ENCODE peak calls at places on chromosomes 2 and 18, in six cellular contexts. O is neural progenitor cell, E is endodermal cell, F is IMR-90, M is fibroblast of lung, V is H9. A is an unnamed sample. For H3K27me3, the result is how much of the 10 kb centered on the place peaks cover.

GRCh38 chr2:136101042-136101441 is 16.9 kb downstream of the CXCR4 start:
- DNase-seq in O (no peak), E (no peak), F (no peak), M (no peak), V (no peak), A (no peak)

GRCh38 chr2:9812945-9813311 is 30.3 kb upstream of the TAF1B start:
- DNase-seq in O (no peak), E (no peak), F (no peak), M (no peak), V (no peak), A (no peak)

GRCh38 chr2:112181571-112182290 is 43.5 kb downstream of the FBLN7 start:
- DNase-seq in O (no peak), E (peak), F (no peak), M (no peak), V (peak), A (no peak)

GRCh38 chr2:98637401-98638144 is 29.2 kb downstream of the UNC50 start:
- DNase-seq in O (no peak), E (no peak), F (no peak), M (no peak), V (no peak), A (no peak)

GRCh38 chr2:170495896-170496295 is 219.2 kb upstream of the SP5 start:
- DNase-seq in O (no peak), E (no peak), F (no peak), M (no peak), V (no peak), A (no peak)

GRCh38 chr2:85577386-85578242 is at the start of gene VAMP8:
- DNase-seq in O (peak), E (peak), F (no peak), M (no peak), V (peak), A (peak)

GRCh38 chr2:47321411-47322031 is 81.4 kb upstream of the MSH2 start:
- DNase-seq in O (no peak), E (no peak), F (peak), M (peak), V (no peak), A (peak)

GRCh38 chr2:86622409-86622877 is 1.2 kb downstream of the RNF103 start:
- DNase-seq in O (peak), E (peak), F (peak), M (peak), V (no peak), A (peak)

GRCh38 chr2:229273384-229274338 is 2.6 kb upstream of the PID1 start:
- DNase-seq in O (peak), E (peak), F (peak), M (peak), V (peak), A (peak)

GRCh38 chr2:165877565-165878550 is 75.7 kb downstream of the TTC21B start:
- DNase-seq in O (no peak), E (no peak), F (peak), M (peak), V (no peak), A (peak)

GRCh38 chr2:110121592-110121991 is 6.0 kb upstream of the MALL start:
- DNase-seq in O (no peak), E (no peak), F (no peak), M (no peak), V (no peak), A (no peak)

GRCh38 chr18:57441395-57441794 is 6.2 kb downstream of the ONECUT2 start:
- DNase-seq in O (peak), E (peak), F (peak), M (peak), V (peak), A (no peak)

GRCh38 chr2:126527836-126528490 is 128.0 kb upstream of the GYPC start:
- DNase-seq in O (peak), E (peak), F (peak), M (peak), V (peak), A (peak)

GRCh38 chr2:96240341-96241038 is 25.3 kb downstream of the TMEM127 start:
- DNase-seq in O (no peak), E (no peak), F (no peak), M (no peak), V (no peak), A (no peak)

GRCh38 chr2:111168528-111168929 is 47.8 kb downstream of the BCL2L11 start:
- DNase-seq in O (no peak), E (no peak), F (peak), M (peak), V (no peak), A (no peak)

GRCh38 chr2:46299365-46300263 is 2.4 kb downstream of the EPAS1 start:
- DNase-seq in O (peak), E (peak), F (peak), M (peak), V (peak), A (no peak)

DNA sequence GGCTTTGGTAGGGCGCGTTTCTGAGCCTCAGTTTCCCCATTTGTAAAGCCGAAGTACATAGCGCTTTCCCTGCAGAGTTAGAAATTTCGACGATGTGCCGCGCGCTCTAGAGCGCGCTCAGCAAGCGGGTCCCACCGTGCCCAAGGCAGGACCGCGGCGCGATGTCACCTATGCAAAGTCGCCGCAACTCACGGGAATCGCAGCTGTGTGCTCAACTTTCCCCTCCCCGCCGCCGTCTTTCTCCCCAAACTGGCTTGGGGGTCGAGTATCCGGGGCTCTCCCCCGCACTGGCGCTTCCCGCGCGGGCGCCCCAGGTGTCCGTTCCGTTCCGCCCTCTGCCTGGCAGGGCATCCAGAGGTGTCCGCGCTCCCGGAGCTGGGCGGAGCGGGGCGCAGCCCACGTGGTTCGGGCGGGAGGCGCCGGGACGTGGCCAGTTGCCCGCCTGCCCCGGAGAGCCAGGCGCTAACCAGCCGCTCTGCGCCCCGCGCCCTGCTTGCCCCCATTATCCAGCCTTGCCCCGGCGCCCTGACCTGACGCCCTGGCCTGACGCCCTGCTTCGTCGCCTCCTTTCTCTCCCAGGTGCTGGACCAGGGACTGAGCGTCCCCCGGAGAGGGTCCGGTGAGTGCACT is at the start of gene MLPH:
- DNase-seq in O (peak), E (peak), F (peak), M (peak), V (no peak), A (no peak)
- H3K27me3 ChIP-seq in O (half or more), E (half or more), F (under half), M (under half), V (under half), A (under half)

GRCh38 chr2:237686659-237687136 is 59.3 kb downstream of the LRRFIP1 start:
- DNase-seq in O (no peak), E (no peak), F (peak), M (peak), V (peak), A (no peak)

GRCh38 chr2:237682901-237683670 is 55.7 kb downstream of the LRRFIP1 start:
- DNase-seq in O (no peak), E (peak), F (no peak), M (no peak), V (no peak), A (no peak)

GRCh38 chr2:237687666-237688065 is 60.3 kb downstream of the LRRFIP1 start:
- DNase-seq in O (no peak), E (peak), F (peak), M (peak), V (no peak), A (no peak)

GRCh38 chr2:237688081-237688480 is 60.7 kb downstream of the LRRFIP1 start:
- DNase-seq in O (no peak), E (peak), F (no peak), M (no peak), V (no peak), A (no peak)

GRCh38 chr2:237685408-237685807 is 58.0 kb downstream of the LRRFIP1 start:
- DNase-seq in O (peak), E (peak), F (no peak), M (no peak), V (peak), A (no peak)
- H3K9ac ChIP-seq in O (no peak), E (no peak), F (no peak), M (no peak), V (no peak), A (no peak)

DNA sequence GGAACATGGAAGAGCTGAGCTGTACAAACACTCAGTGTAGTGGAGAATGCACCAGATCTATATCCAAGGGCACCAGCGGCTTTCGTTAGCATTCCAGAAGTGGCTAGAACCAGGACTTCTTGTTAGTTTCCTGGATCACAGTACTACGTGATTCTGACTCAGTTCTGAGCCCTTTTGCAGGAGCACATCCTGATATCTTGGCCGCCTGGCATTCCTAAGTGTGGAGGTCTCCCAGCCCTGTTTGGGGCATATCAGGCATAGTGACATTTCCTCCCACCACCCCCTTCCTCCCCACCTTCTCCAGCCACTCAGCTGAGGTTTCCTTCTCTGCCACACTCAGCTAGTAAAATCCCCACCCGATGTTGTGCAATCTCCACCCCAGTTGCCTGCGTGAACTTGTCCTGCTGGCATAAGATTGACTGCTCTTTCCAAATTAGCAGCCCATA is 63.4 kb downstream of the BMP10 start:
- DNase-seq in O (no peak), E (no peak), F (peak), M (peak), V (no peak), A (no peak)
- TF ChIP-seq CTCF in O (no peak), E (no peak), F (no peak), M (no peak), V (no peak), A (no peak)

GRCh38 chr18:59515147-59515546 is 156.1 kb upstream of the LMAN1 start:
- DNase-seq in O (no peak), E (no peak), F (no peak), M (no peak), V (no peak), A (no peak)

GRCh38 chr18:59517446-59518171 is 158.5 kb upstream of the LMAN1 start:
- DNase-seq in O (peak), E (peak), F (peak), M (peak), V (no peak), A (no peak)

GRCh38 chr18:59516356-59517155 is 157.5 kb upstream of the LMAN1 start:
- DNase-seq in O (peak), E (peak), F (peak), M (peak), V (no peak), A (no peak)

GRCh38 chr18:59512025-59512710 is 153.1 kb upstream of the LMAN1 start:
- DNase-seq in O (no peak), E (no peak), F (no peak), M (no peak), V (no peak), A (no peak)

DNA sequence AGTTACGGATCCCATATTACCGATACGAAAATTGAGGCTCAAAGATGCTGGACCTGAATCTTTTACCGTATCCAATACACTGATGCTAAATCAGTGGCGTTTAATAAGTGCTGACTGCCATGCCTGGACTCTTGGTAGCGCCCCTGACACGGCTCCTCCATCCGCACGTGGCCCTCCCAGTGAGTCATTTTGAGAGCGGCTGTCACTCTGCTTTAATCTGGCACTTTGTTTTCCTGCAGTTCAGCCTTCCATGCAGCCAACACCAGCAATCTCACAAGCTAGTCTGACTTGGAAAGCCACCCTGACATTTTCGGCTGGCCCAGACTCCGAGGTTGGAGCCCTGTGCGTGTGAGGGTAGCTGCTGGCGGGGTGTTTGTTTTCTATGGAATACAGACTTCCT is 155.1 kb upstream of the LMAN1 start:
- DNase-seq in O (peak), E (no peak), F (peak), M (peak), V (no peak), A (no peak)
- H3K27me3 ChIP-seq in O (under half), E (half or more), F (under half), M (under half), V (under half), A (under half)

DNA sequence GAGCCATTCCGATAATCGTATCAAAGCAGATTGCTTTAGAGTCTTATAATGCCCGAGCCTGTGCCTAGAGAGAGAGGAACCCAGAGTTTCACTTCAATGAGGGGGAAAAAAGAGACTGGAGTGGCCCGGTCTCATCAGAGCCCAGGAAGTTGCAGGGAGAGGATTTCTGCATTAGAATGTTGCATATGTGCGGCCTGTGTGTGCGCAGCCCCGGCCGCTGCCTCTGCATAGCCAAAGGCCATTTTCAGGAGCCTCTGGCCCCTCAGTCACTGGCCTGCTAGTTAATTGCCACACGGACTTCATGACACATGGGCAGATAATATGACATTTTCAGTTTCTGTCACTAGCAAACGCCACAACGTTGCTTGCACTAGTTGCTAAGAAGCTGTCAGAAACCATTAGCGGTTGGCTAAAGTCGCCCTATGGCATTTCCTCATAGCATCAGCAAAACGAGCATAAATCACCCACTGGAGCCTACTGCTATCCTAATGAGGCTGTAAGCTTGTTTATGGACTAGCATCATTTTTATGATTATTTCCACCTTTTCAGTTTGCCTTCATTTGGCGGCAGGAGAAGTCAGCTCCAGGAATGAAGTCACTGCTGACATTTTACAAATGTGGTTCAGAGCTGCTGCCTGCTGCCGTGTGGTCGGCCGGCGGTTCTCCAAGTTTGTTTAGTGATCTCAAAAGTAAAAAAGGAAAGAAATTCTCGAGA is 73.6 kb downstream of the MEIS1 start:
- DNase-seq in O (peak), E (peak), F (peak), M (peak), V (peak), A (no peak)
- H3K9ac ChIP-seq in O (no peak), E (no peak), F (peak), M (no peak), V (no peak), A (no peak)

DNA sequence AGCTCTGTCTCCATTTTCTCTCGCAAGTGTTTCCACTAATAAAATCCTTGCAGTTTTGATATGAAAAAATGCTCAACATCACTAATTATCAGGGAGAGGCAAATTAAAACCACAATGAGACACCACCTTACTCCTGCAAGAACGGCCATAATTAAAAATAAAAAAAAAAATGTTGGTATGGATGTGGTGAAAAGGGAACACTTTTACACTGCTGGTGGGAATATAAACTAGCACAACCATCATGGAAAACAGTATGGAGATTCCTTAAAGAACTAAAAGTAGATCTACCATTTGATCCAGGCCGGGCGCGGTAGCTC is 49.8 kb upstream of the GREB1L start:
- DNase-seq in O (no peak), E (no peak), F (no peak), M (no peak), V (no peak), A (no peak)
- TF ChIP-seq CTCF in O (no peak), E (no peak), F (no peak), M (no peak), V (no peak), A (no peak)

DNA sequence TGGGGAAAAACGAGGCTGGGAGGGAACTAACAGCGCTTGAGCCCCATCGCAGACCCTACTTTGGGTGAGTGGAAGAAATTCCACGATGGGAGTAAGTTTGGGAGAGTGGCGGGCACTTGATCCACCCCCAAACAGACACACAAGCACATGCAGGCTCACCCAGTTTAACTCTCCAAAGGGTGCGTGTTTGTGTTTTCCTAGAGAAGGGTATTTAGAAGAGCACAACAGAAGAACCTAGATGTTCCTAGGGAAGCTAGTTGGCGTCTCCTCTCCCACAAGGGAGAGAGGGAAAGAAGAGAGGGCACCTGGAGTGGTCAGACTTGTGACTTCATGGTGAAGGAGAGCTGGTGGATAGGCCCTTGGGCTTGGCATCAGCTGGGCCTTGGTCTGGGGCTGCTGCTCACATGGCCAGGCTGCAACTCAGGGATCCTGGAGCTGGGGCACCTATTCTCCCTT is 3.2 kb downstream of the GATA6 start:
- DNase-seq in O (no peak), E (peak), F (no peak), M (no peak), V (no peak), A (no peak)
- H3K27me3 ChIP-seq in O (half or more), E (under half), F (under half), M (under half), V (half or more), A (under half)

GRCh38 chr2:241189093-241189855 is 797 bp downstream of the ANO7 start:
- DNase-seq in O (no peak), E (no peak), F (no peak), M (no peak), V (no peak), A (no peak)
- H3K9ac ChIP-seq in O (no peak), E (no peak), F (no peak), M (no peak), V (no peak), A (no peak)

GRCh38 chr2:202871161-202872141 is at the start of gene ICA1L:
- DNase-seq in O (peak), E (peak), F (peak), M (peak), V (peak), A (peak)
- TF ChIP-seq CTCF in O (no peak), E (no peak), F (peak), M (no peak), V (no peak), A (no peak)

A was measured in MM.1S.